ENCODE peak calls at places on chromosomes 13 and 19, in six cellular contexts. N, A, U, V, C and L are unnamed samples.

GRCh38 chr13:97440598-97440997 is 6.6 kb downstream of the RAP2A start:
- DNase-seq in N (no peak), A (no peak), U (no peak), V (no peak), C (no peak), L (no peak)

GRCh38 chr13:114093118-114093517 is 39.3 kb downstream of the RASA3 start:
- DNase-seq in N (no peak), A (no peak), U (no peak), V (no peak), C (no peak), L (no peak)

GRCh38 chr19:6062274-6062673 is 48.0 kb downstream of the RFX2 start:
- DNase-seq in N (peak; percentile 79), A (no peak), U (no peak), V (peak; percentile 79), C (no peak), L (peak; percentile 56)

GRCh38 chr13:90645582-90645981 is 701.9 kb upstream of the MIR17HG start:
- DNase-seq in N (no peak), A (no peak), U (no peak), V (no peak), C (no peak), L (no peak)

GRCh38 chr13:77172650-77173049 is 145.7 kb upstream of the FBXL3 start:
- DNase-seq in N (no peak), A (no peak), U (no peak), V (no peak), C (no peak), L (no peak)

GRCh38 chr19:7258042-7258839 is 36.0 kb downstream of the INSR start:
- DNase-seq in N (no peak), A (no peak), U (no peak), V (no peak), C (no peak), L (no peak)

GRCh38 chr13:35549481-35549880 is 73.0 kb upstream of the MAB21L1 start:
- DNase-seq in N (no peak), A (peak; percentile 67), U (no peak), V (no peak), C (peak; percentile 81), L (no peak)

GRCh38 chr19:20259615-20260014 is 92.6 kb downstream of the ZNF486 start:
- DNase-seq in N (no peak), A (no peak), U (no peak), V (no peak), C (no peak), L (no peak)

GRCh38 chr13:27367570-27367969 is 56.8 kb upstream of the GTF3A start:
- DNase-seq in N (no peak), A (no peak), U (no peak), V (no peak), C (no peak), L (no peak)

GRCh38 chr13:113589251-113589960 is 4.9 kb downstream of the TFDP1 start:
- DNase-seq in N (peak; percentile 33), A (no peak), U (no peak), V (peak; percentile 37), C (no peak), L (peak; percentile 76)

GRCh38 chr13:94596575-94596971 is 621 bp upstream of the TGDS start:
- DNase-seq in N (no peak), A (no peak), U (no peak), V (no peak), C (no peak), L (no peak)

GRCh38 chr19:16496613-16496983 is 404 bp downstream of the C19orf44 start:
- DNase-seq in N (peak; percentile 75), A (peak; percentile 67), U (no peak), V (peak; percentile 67), C (peak; percentile 56), L (no peak)

GRCh38 chr19:33424181-33424580 is 50.7 kb downstream of the CEBPG start:
- DNase-seq in N (no peak), A (no peak), U (no peak), V (no peak), C (no peak), L (no peak)

GRCh38 chr19:41744850-41745249 is 10.5 kb upstream of the CEACAM6 start:
- DNase-seq in N (no peak), A (no peak), U (no peak), V (no peak), C (no peak), L (no peak)

GRCh38 chr13:68234278-68234677 is 1004.1 kb upstream of the PCDH9 start:
- DNase-seq in N (no peak), A (no peak), U (no peak), V (no peak), C (peak; percentile 47), L (no peak)

GRCh38 chr19:39046037-39046821 is 13.9 kb upstream of the FBXO27 start:
- DNase-seq in N (no peak), A (no peak), U (no peak), V (no peak), C (no peak), L (no peak)

GRCh38 chr19:16328824-16329482 is 4.3 kb downstream of the KLF2 start:
- DNase-seq in N (no peak), A (no peak), U (no peak), V (no peak), C (no peak), L (no peak)

GRCh38 chr19:6119031-6119430 is 8.7 kb upstream of the RFX2 start:
- DNase-seq in N (no peak), A (no peak), U (no peak), V (no peak), C (no peak), L (no peak)

GRCh38 chr19:11279505-11280236 is 16.3 kb upstream of the TSPAN16 start:
- DNase-seq in N (no peak), A (no peak), U (no peak), V (no peak), C (no peak), L (no peak)

GRCh38 chr19:41352279-41352608 is 1.5 kb downstream of the TGFB1 start:
- DNase-seq in N (no peak), A (no peak), U (no peak), V (no peak), C (no peak), L (no peak)

GRCh38 chr19:12922959-12923358 is 3.9 kb upstream of the SYCE2 start:
- DNase-seq in N (no peak), A (no peak), U (no peak), V (no peak), C (no peak), L (no peak)

GRCh38 chr19:12913871-12914690 is 5.0 kb downstream of the SYCE2 start:
- DNase-seq in N (no peak), A (no peak), U (no peak), V (no peak), C (no peak), L (no peak)

GRCh38 chr19:12913011-12913561 is 6.0 kb downstream of the SYCE2 start:
- DNase-seq in N (peak; percentile 93), A (no peak), U (no peak), V (peak; percentile 76), C (peak; percentile 30), L (no peak)

DNA sequence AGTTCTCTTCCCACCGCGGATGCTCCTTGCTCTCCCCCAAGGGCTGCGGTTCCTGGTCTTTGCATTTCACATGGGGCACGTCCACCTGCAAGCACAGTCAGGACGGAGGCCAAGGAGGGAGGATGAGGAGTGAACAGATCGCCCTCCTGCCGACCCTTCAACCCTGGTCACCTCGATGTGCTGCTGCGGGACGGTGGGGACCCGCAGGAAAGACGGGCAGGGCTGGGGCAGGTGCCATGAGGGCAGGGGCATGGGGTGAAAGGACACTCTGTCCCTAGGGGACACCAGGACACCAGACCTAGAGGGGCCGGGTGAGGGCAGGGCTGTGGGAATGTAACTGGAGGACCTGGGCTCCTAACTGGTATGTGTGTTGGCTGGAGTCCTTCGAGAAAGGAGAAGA is 840 bp downstream of the SYCE2 start:
- DNase-seq in N (no peak), A (no peak), U (no peak), V (no peak), C (no peak), L (no peak)
- TF ChIP-seq CTCF in N (no peak), A (no peak), U (no peak), V (no peak), C (no peak), L (no peak)

GRCh38 chr19:1618157-1619093 is 13.2 kb upstream of the UQCR11 start:
- DNase-seq in N (no peak), A (peak; percentile 14), U (no peak), V (no peak), C (peak; percentile 37), L (no peak)
- TF ChIP-seq CTCF in N (no peak), A (peak; percentile 60), U (peak; percentile 51), V (peak; percentile 25), C (peak; percentile 48), L (peak; percentile 34)

GRCh38 chr19:56764296-56764695 is 76.2 kb downstream of the PEG3 start:
- DNase-seq in N (no peak), A (no peak), U (no peak), V (no peak), C (no peak), L (no peak)
- TF ChIP-seq CTCF in N (no peak), A (peak; percentile 22), U (no peak), V (no peak), C (no peak), L (no peak)

GRCh38 chr19:49017041-49017665 is at the start of gene LHB:
- DNase-seq in N (no peak), A (no peak), U (no peak), V (no peak), C (no peak), L (no peak)
- TF ChIP-seq CTCF in N (no peak), A (no peak), U (no peak), V (no peak), C (no peak), L (no peak)

GRCh38 chr13:102091231-102091630 is 310.6 kb downstream of the FGF14 start:
- DNase-seq in N (no peak), A (no peak), U (no peak), V (no peak), C (peak; percentile 49), L (no peak)
- TF ChIP-seq CTCF in N (no peak), A (no peak), U (no peak), V (no peak), C (peak; percentile 25), L (peak; percentile 26)

GRCh38 chr13:60158321-60158801 is 5.4 kb downstream of the DIAPH3 start:
- DNase-seq in N (no peak), A (no peak), U (no peak), V (no peak), C (no peak), L (no peak)
- TF ChIP-seq CTCF in N (no peak), A (no peak), U (no peak), V (no peak), C (no peak), L (no peak)

DNA sequence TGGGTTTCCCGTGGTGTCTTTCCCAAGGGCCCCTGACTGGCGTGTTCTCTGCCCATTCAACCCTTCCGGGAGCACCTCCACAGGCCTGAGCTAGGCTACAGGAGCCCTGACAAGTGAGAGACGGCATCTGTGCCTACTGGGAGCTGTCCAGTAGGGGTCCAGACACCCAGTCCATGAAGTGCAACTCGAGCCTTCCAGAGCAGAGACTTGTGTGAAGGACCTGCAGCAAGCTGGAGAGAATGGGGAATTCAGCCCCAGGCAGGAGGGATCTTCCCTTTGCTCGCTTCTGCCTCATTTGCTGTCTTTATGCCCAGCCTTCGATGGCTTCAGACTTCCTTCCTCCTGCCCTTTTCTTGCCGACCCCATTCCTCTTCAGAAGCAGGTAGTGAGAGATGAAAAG is 327.4 kb downstream of the FGF9 start:
- DNase-seq in N (no peak), A (no peak), U (no peak), V (no peak), C (no peak), L (peak; percentile 53)
- TF ChIP-seq CTCF in N (no peak), A (no peak), U (no peak), V (no peak), C (no peak), L (no peak)